ENCODE peak calls at places on chromosome 4, in four cellular contexts. A, I, X and C are unnamed samples.

GRCh38 chr4:56787380-56787779 is 34.1 kb downstream of the SPINK2 start:
- DNase-seq in A (no peak), I (peak; percentile 72), X (no peak), C (no peak)

GRCh38 chr4:110275871-110276270 is 77.5 kb upstream of the ELOVL6 start:
- DNase-seq in A (no peak), I (no peak), X (no peak), C (peak; percentile 23)

GRCh38 chr4:17613761-17614415 is 553 bp upstream of the MED28 start:
- DNase-seq in A (peak; percentile 6), I (peak; percentile 59), X (no peak), C (peak; percentile 40)

GRCh38 chr4:134948110-134948642 is 746.6 kb upstream of the PABPC4L start:
- DNase-seq in A (no peak), I (no peak), X (no peak), C (no peak)

GRCh38 chr4:116323606-116324005 is 761.8 kb downstream of the TRAM1L1 start:
- DNase-seq in A (no peak), I (no peak), X (no peak), C (no peak)

GRCh38 chr4:3369781-3370660 is 71.7 kb upstream of the HGFAC start:
- DNase-seq in A (peak; percentile 98), I (peak; percentile 53), X (peak; percentile 45), C (peak; percentile 65)

GRCh38 chr4:151434183-151434860 is 25.3 kb downstream of the FHIP1A start:
- DNase-seq in A (no peak), I (no peak), X (no peak), C (no peak)

GRCh38 chr4:55079451-55080173 is 45.8 kb downstream of the KDR start:
- DNase-seq in A (peak; percentile 9), I (no peak), X (no peak), C (no peak)

GRCh38 chr4:173528378-173529321 is 1.4 kb downstream of the HAND2 start:
- DNase-seq in A (peak; percentile 54), I (peak; percentile 48), X (no peak), C (no peak)

GRCh38 chr4:77074961-77075855 is 581 bp downstream of the CCNI start:
- DNase-seq in A (peak; percentile 35), I (peak; percentile 66), X (peak; percentile 90), C (no peak)

GRCh38 chr4:153595894-153596601 is 88.0 kb upstream of the TLR2 start:
- DNase-seq in A (no peak), I (no peak), X (no peak), C (no peak)

GRCh38 chr4:183721207-183722081 is 62.4 kb downstream of the TRAPPC11 start:
- DNase-seq in A (peak; percentile 71), I (peak; percentile 86), X (peak; percentile 80), C (no peak)

GRCh38 chr4:76896731-76897521 is 1.0 kb downstream of the SOWAHB start:
- DNase-seq in A (peak; percentile 6), I (peak; percentile 76), X (peak; percentile 65), C (no peak)

GRCh38 chr4:110904435-110905050 is 281.7 kb upstream of the PITX2 start:
- DNase-seq in A (peak; percentile 44), I (no peak), X (no peak), C (peak; percentile 19)

GRCh38 chr4:41432889-41433288 is 105.1 kb upstream of the LIMCH1 start:
- DNase-seq in A (peak; percentile 82), I (peak; percentile 77), X (no peak), C (peak; percentile 8)

GRCh38 chr4:8688041-8688907 is 95.7 kb downstream of the CPZ start:
- DNase-seq in A (peak; percentile 69), I (peak; percentile 87), X (peak; percentile 24), C (no peak)

GRCh38 chr4:169117591-169118081 is 107.6 kb upstream of the CBR4 start:
- DNase-seq in A (no peak), I (no peak), X (no peak), C (peak; percentile 45)

GRCh38 chr4:93066746-93067145 is 761.8 kb upstream of the ATOH1 start:
- DNase-seq in A (peak; percentile 17), I (no peak), X (no peak), C (peak; percentile 36)

GRCh38 chr4:26181616-26182015 is 139.2 kb upstream of the RBPJ start:
- DNase-seq in A (no peak), I (no peak), X (no peak), C (no peak)

GRCh38 chr4:26022346-26022891 is 108.4 kb downstream of the SMIM20 start:
- DNase-seq in A (no peak), I (no peak), X (no peak), C (peak; percentile 43)

GRCh38 chr4:112327950-112328349 is 30.8 kb downstream of the ALPK1 start:
- DNase-seq in A (peak; percentile 73), I (peak; percentile 11), X (no peak), C (peak; percentile 13)

GRCh38 chr4:148998719-148999118 is 556.5 kb upstream of the NR3C2 start:
- DNase-seq in A (peak; percentile 64), I (peak; percentile 44), X (no peak), C (no peak)

GRCh38 chr4:141347738-141348524 is 127.2 kb downstream of the ZNF330 start:
- DNase-seq in A (no peak), I (no peak), X (no peak), C (no peak)

GRCh38 chr4:185307136-185307950 is 88.4 kb downstream of the LRP2BP start:
- DNase-seq in A (no peak), I (peak; percentile 26), X (no peak), C (no peak)

GRCh38 chr4:6112606-6113290 is 87.6 kb downstream of the JAKMIP1 start:
- DNase-seq in A (no peak), I (no peak), X (no peak), C (no peak)

GRCh38 chr4:38664704-38665401 is 854 bp downstream of the KLF3 start:
- DNase-seq in A (peak; percentile 69), I (peak; percentile 84), X (peak; percentile 77), C (no peak)

GRCh38 chr4:48340276-48340904 is 939 bp upstream of the SLAIN2 start:
- DNase-seq in A (peak; percentile 55), I (peak; percentile 36), X (peak; percentile 50), C (no peak)

GRCh38 chr4:4575284-4576211 is 33.7 kb upstream of the STX18 start:
- DNase-seq in A (peak; percentile 65), I (peak; percentile 94), X (peak; percentile 84), C (no peak)

GRCh38 chr4:84841435-84841834 is 125.1 kb downstream of the WDFY3 start:
- DNase-seq in A (no peak), I (no peak), X (no peak), C (no peak)

GRCh38 chr4:90246841-90247240 is 119.6 kb downstream of the CCSER1 start:
- DNase-seq in A (no peak), I (no peak), X (no peak), C (no peak)

GRCh38 chr4:144655491-144655890 is 9.5 kb downstream of the HHIP start:
- DNase-seq in A (no peak), I (no peak), X (no peak), C (no peak)

GRCh38 chr4:78517050-78517652 is 34.4 kb upstream of the ANXA3 start:
- DNase-seq in A (peak; percentile 15), I (no peak), X (no peak), C (no peak)

GRCh38 chr4:29304595-29304994 is 1415.6 kb upstream of the PCDH7 start:
- DNase-seq in A (no peak), I (no peak), X (no peak), C (peak; percentile 31)